ENCODE peak calls at places on chromosomes 11 and 22, in four cellular contexts. One of them, this sample, is unnamed.

GRCh38 chr11:1554981-1555712 is 16.9 kb downstream of the DUSP8 start:
- DNase-seq in K562: no peak
- DNase-seq in H1: peak; percentile 52
- DNase-seq in HepG2: no peak
- DNase-seq in this sample: no peak

GRCh38 chr11:59560290-59560701 is 49.0 kb downstream of the OR4D9 start:
- DNase-seq in K562: peak; percentile 84
- DNase-seq in H1: peak; percentile 97
- DNase-seq in HepG2: peak; percentile 81
- DNase-seq in this sample: peak; percentile 93

GRCh38 chr11:116697639-116698038 is 75.1 kb downstream of the BUD13 start:
- DNase-seq in K562: no peak
- DNase-seq in H1: peak; percentile 29
- DNase-seq in HepG2: no peak
- DNase-seq in this sample: no peak

GRCh38 chr11:4074266-4074665 is 20.3 kb upstream of the RRM1 start:
- DNase-seq in K562: no peak
- DNase-seq in H1: no peak
- DNase-seq in HepG2: no peak
- DNase-seq in this sample: no peak

GRCh38 chr11:64933213-64933934 is 2.3 kb downstream of the GPHA2 start:
- DNase-seq in K562: no peak
- DNase-seq in H1: no peak
- DNase-seq in HepG2: no peak
- DNase-seq in this sample: no peak

GRCh38 chr11:342328-342727 is 21.7 kb upstream of the IFITM3 start:
- DNase-seq in K562: no peak
- DNase-seq in H1: no peak
- DNase-seq in HepG2: no peak
- DNase-seq in this sample: no peak

GRCh38 chr11:8384199-8384821 is 120.6 kb upstream of the LMO1 start:
- DNase-seq in K562: peak; percentile 46
- DNase-seq in H1: no peak
- DNase-seq in HepG2: no peak
- DNase-seq in this sample: no peak

GRCh38 chr11:58575377-58576020 is at the start of gene LPXN:
- DNase-seq in K562: no peak
- DNase-seq in H1: no peak
- DNase-seq in HepG2: no peak
- DNase-seq in this sample: no peak

GRCh38 chr11:116618461-116618860 is 154.3 kb downstream of the BUD13 start:
- DNase-seq in K562: no peak
- DNase-seq in H1: no peak
- DNase-seq in HepG2: no peak
- DNase-seq in this sample: no peak

GRCh38 chr11:79101736-79102135 is 339.1 kb downstream of the TENM4 start:
- DNase-seq in K562: no peak
- DNase-seq in H1: no peak
- DNase-seq in HepG2: no peak
- DNase-seq in this sample: no peak

GRCh38 chr22:39184586-39185577 is 32.4 kb upstream of the CBX7 start:
- DNase-seq in K562: no peak
- DNase-seq in H1: no peak
- DNase-seq in HepG2: no peak
- DNase-seq in this sample: no peak

GRCh38 chr22:35705141-35705540 is 12.5 kb upstream of the APOL5 start:
- DNase-seq in K562: no peak
- DNase-seq in H1: no peak
- DNase-seq in HepG2: no peak
- DNase-seq in this sample: no peak

GRCh38 chr11:19419813-19420212 is 179.1 kb upstream of the E2F8 start:
- DNase-seq in K562: peak; percentile 14
- DNase-seq in H1: no peak
- DNase-seq in HepG2: no peak
- DNase-seq in this sample: no peak

GRCh38 chr11:9760180-9760550 is 96.3 kb downstream of the SWAP70 start:
- DNase-seq in K562: no peak
- DNase-seq in H1: no peak
- DNase-seq in HepG2: no peak
- DNase-seq in this sample: no peak

GRCh38 chr22:20579273-20580120 is 72.1 kb downstream of the MED15 start:
- DNase-seq in K562: no peak
- DNase-seq in H1: no peak
- DNase-seq in HepG2: no peak
- DNase-seq in this sample: no peak

GRCh38 chr11:64456509-64457320 is 97.8 kb downstream of the RPS6KA4 start:
- DNase-seq in K562: no peak
- DNase-seq in H1: no peak
- DNase-seq in HepG2: no peak
- DNase-seq in this sample: no peak

GRCh38 chr11:83545494-83545893 is 259.3 kb upstream of the CCDC90B start:
- DNase-seq in K562: no peak
- DNase-seq in H1: no peak
- DNase-seq in HepG2: no peak
- DNase-seq in this sample: no peak

GRCh38 chr11:84923489-84923888 is 703.7 kb downstream of the DLG2 start:
- DNase-seq in K562: no peak
- DNase-seq in H1: no peak
- DNase-seq in HepG2: no peak
- DNase-seq in this sample: no peak

GRCh38 chr11:84924290-84924689 is 702.9 kb downstream of the DLG2 start:
- DNase-seq in K562: no peak
- DNase-seq in H1: no peak
- DNase-seq in HepG2: no peak
- DNase-seq in this sample: no peak

GRCh38 chr11:84922836-84923235 is 704.3 kb downstream of the DLG2 start:
- DNase-seq in K562: no peak
- DNase-seq in H1: no peak
- DNase-seq in HepG2: no peak
- DNase-seq in this sample: no peak

GRCh38 chr11:84922212-84922805 is 704.8 kb downstream of the DLG2 start:
- DNase-seq in K562: no peak
- DNase-seq in H1: no peak
- DNase-seq in HepG2: no peak
- DNase-seq in this sample: no peak
- TF ChIP-seq CBX5 in K562: no peak
- TF ChIP-seq CBX5 in H1: no peak
- TF ChIP-seq CBX5 in HepG2: no peak
- TF ChIP-seq CBX5 in this sample: no peak

DNA sequence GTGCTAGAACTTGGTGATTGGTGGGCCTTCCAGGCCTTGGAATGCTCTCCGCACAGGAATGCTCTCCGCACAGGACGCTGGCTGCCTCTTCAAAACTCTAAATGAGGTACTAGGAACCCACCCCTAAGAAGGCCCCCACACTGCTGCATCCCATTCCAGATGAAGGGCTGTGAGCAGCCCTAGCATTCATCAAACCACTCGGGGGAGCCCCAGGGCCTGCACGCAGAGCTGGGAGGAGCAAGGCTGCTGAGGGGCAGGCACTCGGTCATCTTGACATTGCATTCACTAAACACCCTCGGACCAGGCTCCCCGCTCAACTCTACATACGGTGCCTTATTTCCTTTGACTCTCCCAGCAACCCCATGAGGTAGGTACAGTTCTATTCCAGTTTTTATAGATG is 49.2 kb upstream of the EMID1 start:
- DNase-seq in K562: peak; percentile 58
- DNase-seq in H1: peak; percentile 68
- DNase-seq in HepG2: peak; percentile 20
- DNase-seq in this sample: no peak
- TF ChIP-seq ATF2 in K562: no peak
- TF ChIP-seq ATF2 in H1: no peak
- TF ChIP-seq ATF2 in HepG2: no peak
- TF ChIP-seq ATF2 in this sample: no peak

DNA sequence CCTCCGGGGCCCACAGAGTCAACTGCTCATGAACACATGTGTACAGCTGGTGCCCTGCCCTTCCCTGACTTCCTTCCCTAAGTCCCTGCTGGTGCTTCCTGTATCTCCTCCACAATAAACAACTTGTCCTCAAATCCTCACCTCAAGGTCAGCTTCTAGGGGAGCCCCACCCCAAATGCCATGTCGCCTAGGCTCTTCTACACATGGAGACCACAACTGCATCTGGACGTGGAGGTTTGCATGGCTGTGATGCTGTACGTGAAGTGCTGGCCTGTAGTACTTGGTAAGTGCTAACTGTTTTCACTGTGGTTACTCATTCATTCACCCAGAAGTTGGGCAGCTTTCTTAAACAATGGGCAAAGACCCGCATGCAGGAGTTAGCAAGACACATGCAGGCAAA is 359.5 kb downstream of the SHANK2 start:
- DNase-seq in K562: no peak
- DNase-seq in H1: no peak
- DNase-seq in HepG2: no peak
- DNase-seq in this sample: no peak
- TF ChIP-seq CBX5 in K562: no peak
- TF ChIP-seq CBX5 in H1: no peak
- TF ChIP-seq CBX5 in HepG2: no peak
- TF ChIP-seq CBX5 in this sample: no peak

DNA sequence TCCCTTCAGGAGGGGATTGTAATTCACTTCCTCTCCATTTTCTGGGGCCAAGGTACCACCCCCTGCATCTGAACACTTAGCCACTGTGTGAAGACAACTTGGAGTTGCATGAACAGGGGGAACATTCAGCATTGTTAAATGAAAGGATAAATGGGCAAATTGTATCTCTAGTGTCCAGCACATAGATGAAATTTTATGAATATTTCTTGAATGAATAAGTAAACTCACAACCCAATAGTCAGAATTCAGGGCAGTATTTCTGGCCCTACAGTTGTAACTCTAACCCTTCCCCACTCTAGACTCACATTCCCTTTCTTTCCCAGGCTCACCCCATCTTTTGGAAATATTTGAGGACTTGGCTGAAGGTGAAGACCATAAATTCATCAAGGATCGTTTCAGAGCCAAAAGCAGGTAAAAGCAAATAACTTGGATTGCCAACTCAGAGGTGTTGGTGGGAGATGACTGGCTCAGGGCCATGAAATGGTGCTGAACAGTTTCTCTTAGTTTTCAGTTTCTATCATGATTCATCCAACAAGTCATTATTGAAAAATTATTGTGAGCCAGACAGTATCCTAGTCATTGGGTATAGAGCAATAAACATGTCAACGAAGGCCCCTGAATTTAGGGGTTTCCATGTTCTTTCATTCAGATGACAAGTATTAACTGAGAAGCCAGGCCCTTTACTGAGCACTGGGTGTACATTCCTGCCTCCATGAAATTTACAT is 33.3 kb upstream of the ZC3H12C start:
- DNase-seq in K562: no peak
- DNase-seq in H1: no peak
- DNase-seq in HepG2: no peak
- DNase-seq in this sample: no peak
- TF ChIP-seq ATF2 in K562: no peak
- TF ChIP-seq ATF2 in H1: no peak
- TF ChIP-seq ATF2 in HepG2: no peak
- TF ChIP-seq ATF2 in this sample: no peak

GRCh38 chr22:26975381-26975780 is 318.0 kb downstream of the MIAT start:
- DNase-seq in K562: no peak
- DNase-seq in H1: no peak
- DNase-seq in HepG2: no peak
- DNase-seq in this sample: no peak

GRCh38 chr22:26974914-26975313 is 317.5 kb downstream of the MIAT start:
- DNase-seq in K562: no peak
- DNase-seq in H1: no peak
- DNase-seq in HepG2: no peak
- DNase-seq in this sample: no peak

GRCh38 chr22:26979294-26979693 is 321.9 kb downstream of the MIAT start:
- DNase-seq in K562: no peak
- DNase-seq in H1: no peak
- DNase-seq in HepG2: no peak
- DNase-seq in this sample: no peak

GRCh38 chr22:26975865-26976264 is 318.5 kb downstream of the MIAT start:
- DNase-seq in K562: no peak
- DNase-seq in H1: no peak
- DNase-seq in HepG2: no peak
- DNase-seq in this sample: no peak

GRCh38 chr22:26977741-26978140 is 320.4 kb downstream of the MIAT start:
- DNase-seq in K562: no peak
- DNase-seq in H1: no peak
- DNase-seq in HepG2: no peak
- DNase-seq in this sample: no peak
- TF ChIP-seq CBX5 in K562: no peak
- TF ChIP-seq CBX5 in H1: no peak
- TF ChIP-seq CBX5 in HepG2: no peak
- TF ChIP-seq CBX5 in this sample: no peak

DNA sequence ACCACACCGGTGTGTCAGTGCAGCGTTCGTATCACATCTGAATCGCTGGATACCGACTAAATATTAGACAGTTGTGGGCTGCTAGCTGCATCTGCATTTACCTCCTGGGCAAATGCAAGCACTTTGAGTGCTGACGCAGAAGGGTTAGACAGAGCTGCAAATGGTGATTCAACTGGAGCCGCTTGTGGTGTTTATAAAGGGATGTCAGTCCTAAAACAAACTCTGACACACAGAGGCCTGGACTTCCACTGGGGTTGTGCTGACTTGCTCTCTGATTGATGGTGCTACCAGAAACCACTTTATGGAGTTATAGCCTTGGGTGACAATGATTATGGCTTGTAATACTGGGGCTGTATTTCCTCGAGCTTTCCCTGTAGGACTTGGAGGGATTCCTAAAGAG is 374.4 kb downstream of the NTM start:
- DNase-seq in K562: no peak
- DNase-seq in H1: no peak
- DNase-seq in HepG2: no peak
- DNase-seq in this sample: no peak
- TF ChIP-seq ATF2 in K562: no peak
- TF ChIP-seq ATF2 in H1: no peak
- TF ChIP-seq ATF2 in HepG2: no peak
- TF ChIP-seq ATF2 in this sample: no peak

This sample was measured in GM12878.